ENCODE peak calls at places on chromosomes 11 and 22, in ten cellular contexts. One of them, this sample, is unnamed.

GRCh38 chr11:78860720-78861422 is 286.2 kb upstream of the NARS2 start:
- DNase-seq in T-helper 1 cell: no peak
- DNase-seq in B cell: no peak
- DNase-seq in GM12891: no peak
- DNase-seq in activated naive CD8-positive, alpha-beta T cell treated with anti-CD3 and anti-CD28 coated beads, Interleukin-2, amount 50 U/mL, for 16 hours: no peak
- DNase-seq in heart right ventricle: no peak
- DNase-seq in GF-D8: no peak
- DNase-seq in pancreas: no peak
- DNase-seq in WTC11: peak; percentile 51
- DNase-seq in stimulated activated CD8-positive, alpha-beta memory T cell treated with anti-CD3 and anti-CD28 coated beads, Interleukin-15, amount 100 ng/mL, for 48 hours: no peak
- DNase-seq in this sample: no peak

GRCh38 chr22:49201046-49201970 is 626.4 kb downstream of the BRD1 start:
- DNase-seq in GF-D8: no peak
- DNase-seq in B cell: no peak
- DNase-seq in GM12891: no peak
- DNase-seq in activated naive CD8-positive, alpha-beta T cell treated with anti-CD3 and anti-CD28 coated beads, Interleukin-2, amount 50 U/mL, for 16 hours: no peak
- DNase-seq in WTC11: peak; percentile 3
- DNase-seq in T-helper 1 cell: no peak
- DNase-seq in pancreas: no peak
- DNase-seq in stimulated activated CD8-positive, alpha-beta memory T cell treated with anti-CD3 and anti-CD28 coated beads, Interleukin-15, amount 100 ng/mL, for 48 hours: no peak
- DNase-seq in heart right ventricle: no peak
- DNase-seq in this sample: no peak

GRCh38 chr11:93330446-93330984 is at the start of gene DEUP1:
- DNase-seq in GF-D8: no peak
- DNase-seq in T-helper 1 cell: no peak
- DNase-seq in activated naive CD8-positive, alpha-beta T cell treated with anti-CD3 and anti-CD28 coated beads, Interleukin-2, amount 50 U/mL, for 16 hours: no peak
- DNase-seq in pancreas: peak; percentile 78
- DNase-seq in stimulated activated CD8-positive, alpha-beta memory T cell treated with anti-CD3 and anti-CD28 coated beads, Interleukin-15, amount 100 ng/mL, for 48 hours: peak; percentile 1
- DNase-seq in GM12891: peak; percentile 34
- DNase-seq in WTC11: peak; percentile 50
- DNase-seq in heart right ventricle: peak; percentile 44
- DNase-seq in B cell: no peak
- DNase-seq in this sample: no peak

GRCh38 chr11:110778351-110778750 is 66.1 kb upstream of the ARHGAP20 start:
- DNase-seq in B cell: peak; percentile 30
- DNase-seq in heart right ventricle: no peak
- DNase-seq in GF-D8: no peak
- DNase-seq in T-helper 1 cell: no peak
- DNase-seq in WTC11: no peak
- DNase-seq in pancreas: no peak
- DNase-seq in activated naive CD8-positive, alpha-beta T cell treated with anti-CD3 and anti-CD28 coated beads, Interleukin-2, amount 50 U/mL, for 16 hours: no peak
- DNase-seq in GM12891: no peak
- DNase-seq in stimulated activated CD8-positive, alpha-beta memory T cell treated with anti-CD3 and anti-CD28 coated beads, Interleukin-15, amount 100 ng/mL, for 48 hours: no peak
- DNase-seq in this sample: no peak

GRCh38 chr11:110818032-110818687 is 105.9 kb upstream of the ARHGAP20 start:
- DNase-seq in WTC11: no peak
- DNase-seq in activated naive CD8-positive, alpha-beta T cell treated with anti-CD3 and anti-CD28 coated beads, Interleukin-2, amount 50 U/mL, for 16 hours: no peak
- DNase-seq in heart right ventricle: no peak
- DNase-seq in T-helper 1 cell: no peak
- DNase-seq in pancreas: no peak
- DNase-seq in GM12891: no peak
- DNase-seq in stimulated activated CD8-positive, alpha-beta memory T cell treated with anti-CD3 and anti-CD28 coated beads, Interleukin-15, amount 100 ng/mL, for 48 hours: peak; percentile 5
- DNase-seq in GF-D8: no peak
- DNase-seq in B cell: no peak
- DNase-seq in this sample: peak; percentile 43

GRCh38 chr11:36945384-36945783 is 347.3 kb upstream of the RAG2 start:
- DNase-seq in activated naive CD8-positive, alpha-beta T cell treated with anti-CD3 and anti-CD28 coated beads, Interleukin-2, amount 50 U/mL, for 16 hours: no peak
- DNase-seq in heart right ventricle: no peak
- DNase-seq in GM12891: no peak
- DNase-seq in T-helper 1 cell: no peak
- DNase-seq in pancreas: no peak
- DNase-seq in B cell: no peak
- DNase-seq in stimulated activated CD8-positive, alpha-beta memory T cell treated with anti-CD3 and anti-CD28 coated beads, Interleukin-15, amount 100 ng/mL, for 48 hours: no peak
- DNase-seq in WTC11: no peak
- DNase-seq in GF-D8: no peak
- DNase-seq in this sample: peak; percentile 13

GRCh38 chr11:110196241-110196754 is 100.1 kb downstream of the RDX start:
- DNase-seq in GF-D8: no peak
- DNase-seq in GM12891: no peak
- DNase-seq in pancreas: no peak
- DNase-seq in activated naive CD8-positive, alpha-beta T cell treated with anti-CD3 and anti-CD28 coated beads, Interleukin-2, amount 50 U/mL, for 16 hours: no peak
- DNase-seq in stimulated activated CD8-positive, alpha-beta memory T cell treated with anti-CD3 and anti-CD28 coated beads, Interleukin-15, amount 100 ng/mL, for 48 hours: no peak
- DNase-seq in T-helper 1 cell: no peak
- DNase-seq in WTC11: no peak
- DNase-seq in B cell: no peak
- DNase-seq in heart right ventricle: no peak
- DNase-seq in this sample: peak; percentile 84

GRCh38 chr11:79570104-79570503 is 129.3 kb upstream of the TENM4 start:
- DNase-seq in B cell: no peak
- DNase-seq in T-helper 1 cell: no peak
- DNase-seq in WTC11: no peak
- DNase-seq in GM12891: no peak
- DNase-seq in stimulated activated CD8-positive, alpha-beta memory T cell treated with anti-CD3 and anti-CD28 coated beads, Interleukin-15, amount 100 ng/mL, for 48 hours: no peak
- DNase-seq in GF-D8: peak; percentile 98
- DNase-seq in heart right ventricle: no peak
- DNase-seq in pancreas: no peak
- DNase-seq in activated naive CD8-positive, alpha-beta T cell treated with anti-CD3 and anti-CD28 coated beads, Interleukin-2, amount 50 U/mL, for 16 hours: no peak
- DNase-seq in this sample: no peak

GRCh38 chr11:124863137-124863825 is 2.0 kb upstream of the ROBO3 start:
- DNase-seq in stimulated activated CD8-positive, alpha-beta memory T cell treated with anti-CD3 and anti-CD28 coated beads, Interleukin-15, amount 100 ng/mL, for 48 hours: no peak
- DNase-seq in B cell: no peak
- DNase-seq in pancreas: no peak
- DNase-seq in T-helper 1 cell: no peak
- DNase-seq in WTC11: peak; percentile 44
- DNase-seq in GM12891: no peak
- DNase-seq in heart right ventricle: no peak
- DNase-seq in activated naive CD8-positive, alpha-beta T cell treated with anti-CD3 and anti-CD28 coated beads, Interleukin-2, amount 50 U/mL, for 16 hours: no peak
- DNase-seq in GF-D8: no peak
- DNase-seq in this sample: no peak

GRCh38 chr11:70727899-70728620 is 329.7 kb downstream of the CTTN start:
- DNase-seq in WTC11: no peak
- DNase-seq in B cell: no peak
- DNase-seq in heart right ventricle: no peak
- DNase-seq in stimulated activated CD8-positive, alpha-beta memory T cell treated with anti-CD3 and anti-CD28 coated beads, Interleukin-15, amount 100 ng/mL, for 48 hours: no peak
- DNase-seq in GF-D8: no peak
- DNase-seq in activated naive CD8-positive, alpha-beta T cell treated with anti-CD3 and anti-CD28 coated beads, Interleukin-2, amount 50 U/mL, for 16 hours: no peak
- DNase-seq in pancreas: no peak
- DNase-seq in T-helper 1 cell: no peak
- DNase-seq in GM12891: no peak
- DNase-seq in this sample: no peak

GRCh38 chr11:64674774-64675173 is 48.2 kb downstream of the NRXN2 start:
- DNase-seq in B cell: no peak
- DNase-seq in activated naive CD8-positive, alpha-beta T cell treated with anti-CD3 and anti-CD28 coated beads, Interleukin-2, amount 50 U/mL, for 16 hours: no peak
- DNase-seq in stimulated activated CD8-positive, alpha-beta memory T cell treated with anti-CD3 and anti-CD28 coated beads, Interleukin-15, amount 100 ng/mL, for 48 hours: no peak
- DNase-seq in pancreas: no peak
- DNase-seq in WTC11: no peak
- DNase-seq in GF-D8: no peak
- DNase-seq in T-helper 1 cell: no peak
- DNase-seq in GM12891: no peak
- DNase-seq in heart right ventricle: no peak
- DNase-seq in this sample: no peak

GRCh38 chr11:18727499-18728236 is 1.7 kb upstream of the IGSF22 start:
- DNase-seq in WTC11: peak; percentile 78
- DNase-seq in heart right ventricle: no peak
- DNase-seq in pancreas: no peak
- DNase-seq in GF-D8: no peak
- DNase-seq in B cell: peak; percentile 77
- DNase-seq in activated naive CD8-positive, alpha-beta T cell treated with anti-CD3 and anti-CD28 coated beads, Interleukin-2, amount 50 U/mL, for 16 hours: peak; percentile 40
- DNase-seq in T-helper 1 cell: peak; percentile 37
- DNase-seq in GM12891: peak; percentile 60
- DNase-seq in stimulated activated CD8-positive, alpha-beta memory T cell treated with anti-CD3 and anti-CD28 coated beads, Interleukin-15, amount 100 ng/mL, for 48 hours: no peak
- DNase-seq in this sample: no peak